ENCODE peak calls at places on chromosomes 1 and 21, in eight cellular contexts. B is tibial nerve, N is heart left ventricle, A is body of pancreas, C is A549, E is right lobe of liver, Z is Peyer's patch, T is adrenal gland. V is an unnamed sample. For H3K4me1, the result is how much of the 10 kb centered on the place peaks cover.

GRCh38 chr21:45427331-45428271 is 22.6 kb downstream of the COL18A1 start:
- DNase-seq in B (no peak), N (no peak), A (peak), C (peak), E (no peak), Z (peak), T (peak), V (peak)

GRCh38 chr21:34670962-34671348 is 2.2 kb downstream of the CLIC6 start:
- DNase-seq in B (no peak), N (no peak), A (no peak), C (no peak), E (no peak), Z (no peak), T (no peak), V (no peak)

GRCh38 chr1:182442333-182442732 is 7.6 kb upstream of the RGSL1 start:
- DNase-seq in B (no peak), N (no peak), A (no peak), C (no peak), E (no peak), Z (no peak), T (no peak), V (no peak)

GRCh38 chr1:27621067-27621920 is 13.7 kb downstream of the FGR start:
- DNase-seq in B (no peak), N (no peak), A (no peak), C (no peak), E (no peak), Z (no peak), T (peak), V (peak)

GRCh38 chr1:218785928-218786327 is 387.8 kb upstream of the LYPLAL1 start:
- DNase-seq in B (peak), N (peak), A (peak), C (no peak), E (peak), Z (no peak), T (peak), V (no peak)

GRCh38 chr1:163205513-163205912 is 2.8 kb upstream of the RGS5 start:
- DNase-seq in B (no peak), N (no peak), A (no peak), C (no peak), E (no peak), Z (no peak), T (no peak), V (no peak)

GRCh38 chr1:179883040-179883501 is 986 bp downstream of the TOR1AIP1 start:
- DNase-seq in B (no peak), N (no peak), A (no peak), C (no peak), E (no peak), Z (peak), T (no peak), V (peak)

GRCh38 chr1:116345830-116346229 is 27.2 kb upstream of the ATP1A1 start:
- DNase-seq in B (no peak), N (no peak), A (no peak), C (no peak), E (no peak), Z (no peak), T (no peak), V (no peak)

GRCh38 chr1:107479865-107480264 is 339.0 kb downstream of the NTNG1 start:
- DNase-seq in B (no peak), N (no peak), A (no peak), C (no peak), E (no peak), Z (no peak), T (no peak), V (no peak)

GRCh38 chr1:7455796-7456568 is 315.1 kb upstream of the VAMP3 start:
- DNase-seq in B (no peak), N (no peak), A (no peak), C (no peak), E (no peak), Z (no peak), T (no peak), V (no peak)

GRCh38 chr1:36382231-36382630 is 3.5 kb downstream of the STK40 start:
- DNase-seq in B (no peak), N (no peak), A (no peak), C (no peak), E (no peak), Z (no peak), T (no peak), V (no peak)
- H3K4me1 ChIP-seq in B (under half), N (under half), A (half or more), C (under half), E (under half), Z (under half), T (under half), V (half or more)

DNA sequence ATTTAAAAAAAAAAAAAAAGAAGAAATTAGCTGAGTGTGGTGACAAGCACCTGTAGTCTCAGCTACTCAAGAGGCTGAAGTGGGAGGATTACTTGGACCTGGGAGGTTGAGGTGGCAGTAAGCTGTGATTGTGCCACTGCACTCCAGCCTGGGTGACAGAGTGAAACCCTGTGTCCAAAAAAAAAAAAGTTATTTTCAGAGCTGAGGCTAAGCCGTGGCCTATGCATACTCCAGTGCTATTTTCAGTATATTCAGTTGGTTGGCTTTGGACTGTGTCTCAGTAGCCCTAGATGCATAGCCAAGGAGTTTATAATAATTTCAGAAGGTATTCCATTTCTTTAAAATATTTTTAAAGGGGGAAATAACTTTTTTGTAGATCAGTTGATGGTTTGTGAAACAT is 140.5 kb upstream of the L1TD1 start:
- DNase-seq in B (no peak), N (no peak), A (no peak), C (no peak), E (no peak), Z (no peak), T (no peak), V (no peak)
- TF ChIP-seq POLR2A in B (no peak), N (no peak), A (no peak), C (no peak), E (no peak), Z (no peak), T (no peak), V (no peak)

GRCh38 chr1:207812778-207813512 is 61.1 kb downstream of the CD46 start:
- DNase-seq in B (no peak), N (no peak), A (no peak), C (no peak), E (no peak), Z (no peak), T (no peak), V (no peak)
- H3K4me1 ChIP-seq in B (half or more), N (half or more), A (half or more), C (under half), E (under half), Z (under half), T (half or more), V (half or more)

DNA sequence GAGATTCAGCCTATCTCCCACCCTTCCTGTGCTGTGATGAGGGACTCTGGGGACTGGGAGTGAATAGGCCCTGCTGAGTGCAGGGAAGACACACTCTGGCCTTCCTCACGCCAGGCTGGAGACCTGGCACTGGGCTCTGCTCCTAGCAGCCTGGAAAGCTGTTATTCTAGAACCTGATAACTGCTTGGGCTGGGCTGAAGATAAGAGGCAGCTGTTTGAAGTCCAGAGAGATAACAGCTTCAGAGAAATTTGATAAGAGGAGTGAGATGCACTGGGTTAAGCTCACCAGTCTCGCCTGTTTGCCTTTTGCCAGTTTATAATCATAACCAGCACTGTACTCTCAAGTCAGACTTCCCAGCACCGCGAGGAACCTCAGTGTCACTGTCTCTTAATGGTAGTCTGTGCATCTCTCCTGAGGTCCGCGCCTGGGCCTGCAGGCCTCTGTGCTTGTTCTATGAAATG is 46.6 kb upstream of the GPR37L1 start:
- DNase-seq in B (no peak), N (no peak), A (peak), C (no peak), E (no peak), Z (no peak), T (no peak), V (peak)
- TF ChIP-seq POLR2A in B (no peak), N (no peak), A (no peak), C (no peak), E (no peak), Z (peak), T (no peak), V (no peak)

GRCh38 chr1:15360681-15361080 is 49.0 kb upstream of the EFHD2 start:
- DNase-seq in B (no peak), N (no peak), A (no peak), C (no peak), E (no peak), Z (no peak), T (no peak), V (no peak)

GRCh38 chr1:15364740-15365139 is 44.9 kb upstream of the EFHD2 start:
- DNase-seq in B (no peak), N (no peak), A (no peak), C (peak), E (no peak), Z (no peak), T (no peak), V (no peak)

GRCh38 chr1:15362737-15363128 is 47.0 kb upstream of the EFHD2 start:
- DNase-seq in B (no peak), N (no peak), A (no peak), C (no peak), E (no peak), Z (no peak), T (no peak), V (no peak)

GRCh38 chr1:15358565-15359133 is 51.0 kb upstream of the EFHD2 start:
- DNase-seq in B (no peak), N (no peak), A (no peak), C (no peak), E (no peak), Z (no peak), T (no peak), V (no peak)

DNA sequence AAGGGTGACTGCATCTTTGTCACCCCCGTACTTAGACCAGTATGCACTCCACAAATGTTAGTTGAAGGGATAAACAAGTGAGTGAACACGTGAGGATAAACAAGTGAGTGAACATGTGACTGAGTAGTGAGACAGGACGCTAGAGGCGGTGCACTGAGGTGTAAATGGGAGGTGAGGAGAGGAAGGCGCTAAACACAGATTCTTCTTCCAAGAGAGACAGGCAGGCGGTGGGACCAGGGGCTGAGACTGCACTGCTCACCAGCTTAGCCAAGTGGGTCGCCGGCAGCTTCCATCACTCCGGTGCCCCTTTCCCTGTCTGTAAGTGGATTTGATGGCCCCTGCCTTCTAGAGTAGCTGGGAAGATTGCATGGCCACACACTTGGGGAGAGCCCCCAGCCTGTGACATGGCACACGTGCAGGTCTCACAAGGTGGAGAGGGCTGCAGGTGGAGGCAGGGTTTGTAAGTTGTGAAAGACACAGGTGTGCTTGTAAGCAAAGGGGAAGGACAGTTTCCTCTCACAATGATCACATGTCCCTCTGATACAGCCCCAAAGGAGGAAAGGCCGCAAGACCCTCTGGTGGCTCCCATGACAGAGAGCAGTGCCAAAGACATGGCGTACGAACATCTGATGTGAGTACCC is 47.5 kb upstream of the EFHD2 start:
- DNase-seq in B (no peak), N (no peak), A (no peak), C (no peak), E (no peak), Z (no peak), T (no peak), V (no peak)
- H3K4me1 ChIP-seq in B (under half), N (under half), A (under half), C (under half), E (under half), Z (under half), T (under half), V (under half)

GRCh38 chr1:10508511-10508951 is 33.8 kb downstream of the PEX14 start:
- DNase-seq in B (no peak), N (no peak), A (no peak), C (no peak), E (peak), Z (no peak), T (peak), V (no peak)

GRCh38 chr1:10513199-10513598 is 38.4 kb downstream of the PEX14 start:
- DNase-seq in B (no peak), N (no peak), A (no peak), C (no peak), E (peak), Z (no peak), T (no peak), V (no peak)

GRCh38 chr1:10511494-10511885 is 36.7 kb downstream of the PEX14 start:
- DNase-seq in B (no peak), N (no peak), A (no peak), C (no peak), E (peak), Z (no peak), T (no peak), V (no peak)

GRCh38 chr1:10509823-10510509 is 35.2 kb downstream of the PEX14 start:
- DNase-seq in B (no peak), N (no peak), A (no peak), C (no peak), E (peak), Z (no peak), T (no peak), V (no peak)

GRCh38 chr1:10510520-10511493 is 36.1 kb downstream of the PEX14 start:
- DNase-seq in B (no peak), N (no peak), A (no peak), C (peak), E (peak), Z (peak), T (peak), V (no peak)
- TF ChIP-seq POLR2A in B (no peak), N (no peak), A (no peak), C (no peak), E (no peak), Z (no peak), T (no peak), V (no peak)